ENCODE peak calls at places on chromosome 5, in seven cellular contexts. B is GM13977, G is GM20000, N is WERI-Rb-1, A is RWPE2, S is type B pancreatic cell, R is stomach. Q is an unnamed sample.

GRCh38 chr5:122738088-122738487 is 36.8 kb upstream of the SNX2 start:
- DNase-seq in A (no peak), S (no peak), N (no peak), R (no peak), B (no peak), G (no peak), Q (no peak)

GRCh38 chr5:14824490-14824889 is 47.1 kb downstream of the ANKH start:
- DNase-seq in S (no peak), B (no peak), A (no peak), N (no peak), G (no peak), R (no peak), Q (no peak)

GRCh38 chr5:88944751-88945507 is 61.9 kb upstream of the MEF2C start:
- DNase-seq in A (no peak), B (no peak), R (no peak), N (no peak), G (no peak), S (no peak), Q (no peak)

GRCh38 chr5:173271371-173271770 is 36.4 kb upstream of the NKX2-5 start:
- DNase-seq in N (no peak), R (no peak), A (no peak), S (no peak), G (peak; percentile 32), B (no peak), Q (no peak)

GRCh38 chr5:14420136-14420808 is 161.3 kb upstream of the OTULINL start:
- DNase-seq in A (no peak), B (no peak), G (no peak), R (no peak), N (no peak), S (no peak), Q (no peak)

GRCh38 chr5:75340714-75341478 is 3.9 kb downstream of the HMGCR start:
- DNase-seq in G (no peak), A (no peak), S (no peak), B (no peak), R (no peak), N (no peak), Q (no peak)

GRCh38 chr5:173291722-173292658 is 36.2 kb downstream of the STC2 start:
- DNase-seq in B (peak; percentile 68), G (peak; percentile 58), A (no peak), S (no peak), N (peak; percentile 68), R (no peak), Q (no peak)

GRCh38 chr5:170120576-170120975 is 14.9 kb downstream of the FOXI1 start:
- DNase-seq in G (no peak), A (no peak), N (no peak), R (no peak), B (no peak), S (no peak), Q (no peak)

GRCh38 chr5:56512314-56512996 is 279.3 kb upstream of the ANKRD55 start:
- DNase-seq in R (no peak), S (no peak), A (no peak), G (no peak), B (no peak), N (no peak), Q (no peak)

GRCh38 chr5:151056367-151057306 is 24.2 kb downstream of the TNIP1 start:
- DNase-seq in R (no peak), N (no peak), A (no peak), S (no peak), G (no peak), B (no peak), Q (no peak)

GRCh38 chr5:151058891-151059611 is 21.8 kb downstream of the TNIP1 start:
- DNase-seq in A (no peak), R (no peak), S (no peak), N (no peak), B (no peak), G (no peak), Q (no peak)

GRCh38 chr5:151060742-151061141 is 20.1 kb downstream of the TNIP1 start:
- DNase-seq in S (no peak), B (no peak), R (no peak), G (no peak), A (no peak), N (no peak), Q (no peak)

GRCh38 chr5:151055336-151055735 is 25.5 kb downstream of the TNIP1 start:
- DNase-seq in R (no peak), A (no peak), N (no peak), G (no peak), S (no peak), B (no peak), Q (no peak)

DNA sequence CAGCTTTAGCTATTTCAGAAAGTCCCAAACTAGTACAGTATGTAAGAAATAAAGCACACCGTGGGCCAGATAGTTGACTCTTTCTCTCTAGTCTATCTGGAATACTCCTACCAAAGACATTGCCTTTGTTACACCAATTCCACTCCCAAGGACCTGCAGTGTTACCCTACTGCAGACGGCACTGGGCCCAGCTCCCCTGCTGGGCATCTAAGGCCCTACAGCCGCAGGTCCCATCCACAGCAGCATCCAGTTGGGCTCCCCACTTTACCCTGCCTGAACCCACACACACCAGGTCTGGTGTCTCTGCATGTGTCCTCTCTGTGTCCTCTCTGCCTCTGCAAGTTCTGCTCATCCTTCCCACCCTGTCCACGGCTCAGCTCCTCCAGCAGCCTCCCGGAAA is 22.5 kb downstream of the TNIP1 start:
- DNase-seq in B (no peak), S (no peak), G (no peak), A (no peak), N (no peak), R (no peak), Q (no peak)
- TF ChIP-seq CTCF in B (no peak), S (peak; percentile 30), G (no peak), A (no peak), N (peak; percentile 21), R (no peak), Q (no peak)

DNA sequence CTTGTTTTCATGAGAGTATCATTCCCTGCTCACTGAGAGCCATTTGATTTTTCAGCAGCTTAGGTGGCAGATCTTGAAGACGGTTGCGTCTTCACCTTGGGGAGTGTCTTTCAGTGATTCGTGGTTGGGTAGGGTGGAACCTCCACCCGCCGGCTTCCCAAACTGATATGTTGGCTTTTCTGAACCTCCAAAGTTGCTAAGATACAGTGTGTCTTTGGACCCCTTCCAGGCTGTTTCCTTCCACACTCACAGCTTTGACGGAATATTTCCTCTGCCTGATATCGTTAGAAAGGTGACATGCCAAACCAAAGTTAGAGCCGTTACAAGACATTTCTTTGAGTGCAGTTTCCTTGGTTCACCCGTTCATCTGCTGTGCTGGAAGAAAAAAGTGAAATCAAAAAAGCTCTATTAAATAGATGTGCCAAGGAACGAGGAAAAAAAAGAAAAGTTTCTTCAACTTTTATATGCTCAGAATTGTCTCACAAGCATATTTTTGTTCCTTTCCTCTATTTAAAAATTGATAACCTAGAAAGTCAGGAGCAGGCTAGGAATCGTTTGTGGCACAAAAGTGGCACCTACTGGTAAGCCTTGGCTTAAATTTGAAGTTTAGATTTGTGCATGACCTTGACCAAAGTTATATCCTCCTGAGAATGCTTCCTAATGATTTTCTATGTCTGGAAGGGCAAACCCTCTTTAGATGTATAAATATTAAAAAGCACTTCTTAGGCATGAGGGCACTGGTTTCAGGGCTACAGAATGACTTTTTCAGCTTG is 270.7 kb upstream of the WWC1 start:
- DNase-seq in G (no peak), R (no peak), A (no peak), S (no peak), B (no peak), N (no peak), Q (no peak)
- TF ChIP-seq CTCF in G (no peak), R (no peak), A (peak; percentile 87), S (peak; percentile 26), B (no peak), N (peak; percentile 28), Q (no peak)

GRCh38 chr5:159518361-159518760 is 188.1 kb upstream of the IL12B start:
- DNase-seq in A (no peak), G (no peak), R (peak; percentile 83), B (no peak), S (no peak), N (no peak), Q (no peak)
- TF ChIP-seq CTCF in A (no peak), G (no peak), R (no peak), B (no peak), S (no peak), N (no peak), Q (no peak)

GRCh38 chr5:35640623-35641022 is 23.0 kb downstream of the SPEF2 start:
- DNase-seq in B (no peak), A (no peak), S (no peak), G (no peak), N (no peak), R (no peak), Q (no peak)

GRCh38 chr5:35647128-35647527 is 29.5 kb downstream of the SPEF2 start:
- DNase-seq in S (no peak), R (no peak), A (no peak), N (no peak), B (no peak), G (no peak), Q (no peak)

GRCh38 chr5:35647712-35648111 is 30.0 kb downstream of the SPEF2 start:
- DNase-seq in A (no peak), B (no peak), R (no peak), G (no peak), N (no peak), S (no peak), Q (no peak)

GRCh38 chr5:35644543-35644942 is 26.9 kb downstream of the SPEF2 start:
- DNase-seq in G (no peak), R (no peak), S (no peak), N (no peak), B (no peak), A (no peak), Q (no peak)
- TF ChIP-seq CTCF in G (no peak), R (no peak), S (no peak), N (no peak), B (no peak), A (peak; percentile 25), Q (no peak)

DNA sequence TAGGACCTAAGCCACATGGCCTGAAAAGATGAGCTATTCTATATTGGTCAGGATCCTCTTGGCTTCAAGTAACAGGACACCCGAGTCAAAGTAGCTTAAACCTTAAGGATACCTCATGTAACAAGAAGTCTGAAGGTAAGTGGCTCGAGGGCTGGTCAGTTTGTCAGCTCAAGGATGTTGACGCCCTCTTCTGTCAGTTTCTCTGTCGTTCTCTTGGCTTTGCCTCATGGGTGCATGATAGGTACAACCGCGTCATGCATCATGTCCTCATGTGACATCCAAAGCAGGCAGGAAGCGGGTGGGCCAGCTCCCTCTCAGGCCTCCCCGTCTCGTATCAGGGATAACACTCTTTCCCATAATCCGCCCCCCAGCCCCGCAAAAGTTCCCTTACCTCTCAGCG is 22.1 kb upstream of the TCERG1 start:
- DNase-seq in G (no peak), B (no peak), N (peak; percentile 51), S (no peak), R (no peak), A (no peak), Q (no peak)
- TF ChIP-seq CTCF in G (no peak), B (no peak), N (peak; percentile 54), S (no peak), R (no peak), A (peak; percentile 18), Q (no peak)

DNA sequence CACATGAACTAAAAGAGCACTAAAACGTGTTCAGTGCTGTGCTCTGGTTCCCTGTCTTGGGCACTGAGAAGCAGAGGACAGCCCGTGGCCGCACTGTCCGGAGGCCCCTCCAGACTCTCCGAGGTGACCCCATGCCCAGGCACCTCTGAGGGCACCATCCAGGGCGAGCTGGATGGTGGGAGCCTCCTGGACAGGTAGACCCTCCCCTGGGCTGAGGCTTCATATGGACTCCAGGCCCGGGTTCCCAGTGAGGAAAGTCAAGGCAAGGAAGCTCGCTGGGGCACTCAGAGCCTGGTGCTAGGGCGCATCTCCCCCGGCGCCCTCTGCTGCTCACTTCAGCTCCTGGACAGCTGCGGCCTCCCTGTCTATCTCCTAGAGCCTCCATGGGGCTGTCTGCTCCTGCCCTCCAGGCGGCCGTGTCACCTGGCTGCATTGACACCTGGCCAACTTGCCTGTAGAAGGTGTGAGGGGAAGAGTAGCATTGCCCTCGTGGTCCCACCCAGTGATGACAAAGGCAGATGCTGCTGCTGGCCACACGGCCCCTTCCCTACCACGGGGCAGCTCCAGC is 178.2 kb upstream of the IRX1 start:
- DNase-seq in B (no peak), S (no peak), R (no peak), N (no peak), A (no peak), G (no peak), Q (no peak)
- TF ChIP-seq CTCF in B (no peak), S (no peak), R (no peak), N (peak; percentile 37), A (no peak), G (no peak), Q (no peak)

Q was measured in nephron progenitor cell.